ENCODE peak calls at places on chromosomes 11 and 22, in six cellular contexts. One of them, this sample, is unnamed.

GRCh38 chr11:122085712-122086111 is 30.3 kb downstream of the BLID start:
- DNase-seq in activated CD4-positive, alpha-beta T cell treated with anti-CD3 and anti-CD28 coated beads for 24 hours: no peak
- DNase-seq in DMS153: no peak
- DNase-seq in stimulated activated CD8-positive, alpha-beta memory T cell treated with anti-CD3 and anti-CD28 coated beads, Interleukin-7, amount 100 ng/mL, for 1 hour: no peak
- DNase-seq in erythroblast: no peak
- DNase-seq in activated naive CD4-positive, alpha-beta T cell treated with anti-CD3 and anti-CD28 coated beads for 36 hours: no peak
- DNase-seq in this sample: no peak

GRCh38 chr22:25386538-25386884 is 167.1 kb downstream of the CRYBB2 start:
- DNase-seq in activated CD4-positive, alpha-beta T cell treated with anti-CD3 and anti-CD28 coated beads for 24 hours: no peak
- DNase-seq in stimulated activated CD8-positive, alpha-beta memory T cell treated with anti-CD3 and anti-CD28 coated beads, Interleukin-7, amount 100 ng/mL, for 1 hour: no peak
- DNase-seq in erythroblast: no peak
- DNase-seq in activated naive CD4-positive, alpha-beta T cell treated with anti-CD3 and anti-CD28 coated beads for 36 hours: no peak
- DNase-seq in DMS153: no peak
- DNase-seq in this sample: no peak

GRCh38 chr11:118290923-118291322 is 13.6 kb upstream of the CD3E start:
- DNase-seq in stimulated activated CD8-positive, alpha-beta memory T cell treated with anti-CD3 and anti-CD28 coated beads, Interleukin-7, amount 100 ng/mL, for 1 hour: no peak
- DNase-seq in DMS153: peak; percentile 8
- DNase-seq in activated naive CD4-positive, alpha-beta T cell treated with anti-CD3 and anti-CD28 coated beads for 36 hours: peak; percentile 74
- DNase-seq in erythroblast: peak; percentile 6
- DNase-seq in activated CD4-positive, alpha-beta T cell treated with anti-CD3 and anti-CD28 coated beads for 24 hours: no peak
- DNase-seq in this sample: peak; percentile 32

GRCh38 chr22:36252754-36253522 is at the start of gene APOL1:
- DNase-seq in erythroblast: peak; percentile 86
- DNase-seq in DMS153: no peak
- DNase-seq in activated CD4-positive, alpha-beta T cell treated with anti-CD3 and anti-CD28 coated beads for 24 hours: no peak
- DNase-seq in stimulated activated CD8-positive, alpha-beta memory T cell treated with anti-CD3 and anti-CD28 coated beads, Interleukin-7, amount 100 ng/mL, for 1 hour: no peak
- DNase-seq in activated naive CD4-positive, alpha-beta T cell treated with anti-CD3 and anti-CD28 coated beads for 36 hours: peak; percentile 63
- DNase-seq in this sample: no peak

GRCh38 chr11:128532571-128533091 is 54.7 kb downstream of the ETS1 start:
- DNase-seq in erythroblast: no peak
- DNase-seq in DMS153: no peak
- DNase-seq in activated CD4-positive, alpha-beta T cell treated with anti-CD3 and anti-CD28 coated beads for 24 hours: no peak
- DNase-seq in stimulated activated CD8-positive, alpha-beta memory T cell treated with anti-CD3 and anti-CD28 coated beads, Interleukin-7, amount 100 ng/mL, for 1 hour: no peak
- DNase-seq in activated naive CD4-positive, alpha-beta T cell treated with anti-CD3 and anti-CD28 coated beads for 36 hours: no peak
- DNase-seq in this sample: no peak

GRCh38 chr11:92453055-92453454 is 228.4 kb downstream of the FAT3 start:
- DNase-seq in erythroblast: no peak
- DNase-seq in DMS153: no peak
- DNase-seq in stimulated activated CD8-positive, alpha-beta memory T cell treated with anti-CD3 and anti-CD28 coated beads, Interleukin-7, amount 100 ng/mL, for 1 hour: no peak
- DNase-seq in activated CD4-positive, alpha-beta T cell treated with anti-CD3 and anti-CD28 coated beads for 24 hours: no peak
- DNase-seq in activated naive CD4-positive, alpha-beta T cell treated with anti-CD3 and anti-CD28 coated beads for 36 hours: no peak
- DNase-seq in this sample: no peak

GRCh38 chr11:45655831-45656230 is 9.6 kb downstream of the CHST1 start:
- DNase-seq in DMS153: no peak
- DNase-seq in activated CD4-positive, alpha-beta T cell treated with anti-CD3 and anti-CD28 coated beads for 24 hours: no peak
- DNase-seq in erythroblast: no peak
- DNase-seq in activated naive CD4-positive, alpha-beta T cell treated with anti-CD3 and anti-CD28 coated beads for 36 hours: no peak
- DNase-seq in stimulated activated CD8-positive, alpha-beta memory T cell treated with anti-CD3 and anti-CD28 coated beads, Interleukin-7, amount 100 ng/mL, for 1 hour: no peak
- DNase-seq in this sample: no peak

GRCh38 chr22:34973016-34973415 is 92.9 kb upstream of the ISX start:
- DNase-seq in stimulated activated CD8-positive, alpha-beta memory T cell treated with anti-CD3 and anti-CD28 coated beads, Interleukin-7, amount 100 ng/mL, for 1 hour: no peak
- DNase-seq in DMS153: no peak
- DNase-seq in erythroblast: no peak
- DNase-seq in activated naive CD4-positive, alpha-beta T cell treated with anti-CD3 and anti-CD28 coated beads for 36 hours: no peak
- DNase-seq in activated CD4-positive, alpha-beta T cell treated with anti-CD3 and anti-CD28 coated beads for 24 hours: no peak
- DNase-seq in this sample: no peak

GRCh38 chr11:19161651-19162050 is 40.1 kb downstream of the CSRP3 start:
- DNase-seq in stimulated activated CD8-positive, alpha-beta memory T cell treated with anti-CD3 and anti-CD28 coated beads, Interleukin-7, amount 100 ng/mL, for 1 hour: no peak
- DNase-seq in DMS153: no peak
- DNase-seq in activated CD4-positive, alpha-beta T cell treated with anti-CD3 and anti-CD28 coated beads for 24 hours: no peak
- DNase-seq in erythroblast: no peak
- DNase-seq in activated naive CD4-positive, alpha-beta T cell treated with anti-CD3 and anti-CD28 coated beads for 36 hours: no peak
- DNase-seq in this sample: no peak

GRCh38 chr11:830295-831131 is 2.2 kb upstream of the CD151 start:
- DNase-seq in activated naive CD4-positive, alpha-beta T cell treated with anti-CD3 and anti-CD28 coated beads for 36 hours: no peak
- DNase-seq in stimulated activated CD8-positive, alpha-beta memory T cell treated with anti-CD3 and anti-CD28 coated beads, Interleukin-7, amount 100 ng/mL, for 1 hour: no peak
- DNase-seq in erythroblast: peak; percentile 55
- DNase-seq in activated CD4-positive, alpha-beta T cell treated with anti-CD3 and anti-CD28 coated beads for 24 hours: no peak
- DNase-seq in DMS153: peak; percentile 59
- DNase-seq in this sample: peak; percentile 93

This sample was measured in left kidney.